ENCODE peak calls at places on chromosomes 2 and 18, in nine cellular contexts. D is activated naive CD4-positive, alpha-beta T cell treated with anti-CD3 and anti-CD28 coated beads for 36 hours; I is stimulated activated CD4-positive, alpha-beta T cell treated with anti-CD3 and anti-CD28 coated beads, TNF-alpha, amount 100 ng/mL, for 4 hours; S is stimulated activated CD8-positive, alpha-beta memory T cell treated with anti-CD3 and anti-CD28 coated beads, Interleukin-7, amount 100 ng/mL, for 1 hour; Y is M059J; W is LoVo; O is effector CD8-positive, alpha-beta T cell; X is putamen; Q is activated CD8-positive, alpha-beta memory T cell treated with anti-CD3 and anti-CD28 coated beads for 48 hours. R is an unnamed sample.

GRCh38 chr2:187338679-187339121 is 109.4 kb downstream of the CALCRL start:
- DNase-seq in X (no peak), Q (no peak), I (no peak), D (no peak), W (no peak), S (no peak), Y (no peak), O (no peak), R (no peak)

GRCh38 chr2:20050712-20051517 is 513 bp downstream of the LAPTM4A start:
- DNase-seq in O (no peak), X (peak), W (peak), Y (peak), S (no peak), I (no peak), D (peak), Q (no peak), R (no peak)

GRCh38 chr2:42293019-42293418 is 68.0 kb downstream of the COX7A2L start:
- DNase-seq in D (no peak), O (no peak), W (no peak), X (no peak), S (no peak), I (no peak), Y (no peak), Q (no peak), R (no peak)

GRCh38 chr2:120231974-120232635 is 8.9 kb upstream of the TMEM185B start:
- DNase-seq in I (peak), S (peak), Q (peak), O (peak), W (peak), X (no peak), D (peak), Y (peak), R (no peak)

GRCh38 chr18:6280344-6280743 is 134.4 kb downstream of the L3MBTL4 start:
- DNase-seq in Q (no peak), Y (no peak), O (no peak), W (no peak), S (no peak), I (no peak), X (no peak), D (no peak), R (no peak)

GRCh38 chr2:240800241-240800640 is 19.8 kb downstream of the KIF1A start:
- DNase-seq in D (no peak), Q (no peak), O (no peak), S (no peak), I (no peak), X (peak), W (no peak), Y (no peak), R (no peak)

GRCh38 chr18:76252880-76253279 is 242.2 kb downstream of the ZNF516 start:
- DNase-seq in D (peak), O (no peak), X (no peak), S (no peak), Y (no peak), Q (no peak), I (no peak), W (no peak), R (no peak)

GRCh38 chr2:190499273-190499672 is 35.2 kb downstream of the NEMP2 start:
- DNase-seq in Y (no peak), W (no peak), D (no peak), X (no peak), O (no peak), Q (no peak), S (no peak), I (no peak), R (no peak)

GRCh38 chr2:14827226-14828023 is 194.9 kb downstream of the LRATD1 start:
- DNase-seq in Y (no peak), S (no peak), X (no peak), D (no peak), Q (no peak), O (no peak), I (no peak), W (no peak), R (no peak)

GRCh38 chr18:34222396-34223163 is 2.1 kb downstream of the NOL4 start:
- DNase-seq in O (no peak), W (no peak), X (peak), S (no peak), D (no peak), Q (no peak), I (no peak), Y (peak), R (no peak)